ENCODE peak calls at places on chromosomes 4 and X, in six cellular contexts. R is substantia nigra; A is BJ; N is endothelial cell of umbilical vein; O is EH; G is naive thymus-derived CD8-positive, alpha-beta T cell. K is an unnamed sample.

GRCh38 chr4:181528570-181529184 is 714.5 kb upstream of the TENM3 start:
- DNase-seq in O (peak; percentile 73), R (peak; percentile 62), A (no peak), N (no peak), G (no peak), K (peak; percentile 79)

GRCh38 chr4:37892641-37893040 is 1.8 kb downstream of the TBC1D1 start:
- DNase-seq in O (no peak), N (no peak), A (no peak), G (peak; percentile 42), R (no peak), K (no peak)

GRCh38 chr4:128475597-128475996 is 188.0 kb upstream of the PGRMC2 start:
- DNase-seq in A (no peak), G (no peak), R (no peak), O (no peak), N (no peak), K (no peak)

GRCh38 chrX:24282381-24283121 is 31.3 kb downstream of the SUPT20HL2 start:
- DNase-seq in N (no peak), R (no peak), G (no peak), O (peak; percentile 26), A (no peak), K (peak; percentile 97)

GRCh38 chrX:108834036-108834435 is 97.7 kb upstream of the IRS4 start:
- DNase-seq in N (no peak), G (no peak), O (no peak), A (no peak), R (no peak), K (no peak)

GRCh38 chrX:47316276-47317025 is 53.9 kb upstream of the ZNF157 start:
- DNase-seq in R (no peak), N (peak; percentile 20), A (no peak), G (no peak), O (peak; percentile 4), K (peak; percentile 29)

GRCh38 chr4:183971938-183972490 is 66.9 kb downstream of the STOX2 start:
- DNase-seq in N (no peak), O (no peak), G (no peak), R (peak; percentile 11), A (no peak), K (peak; percentile 40)

GRCh38 chr4:150176559-150176958 is 98.3 kb downstream of the DCLK2 start:
- DNase-seq in N (no peak), R (no peak), A (peak; percentile 80), G (no peak), O (peak; percentile 91), K (peak; percentile 54)

GRCh38 chrX:139126493-139126892 is 404.0 kb upstream of the F9 start:
- DNase-seq in N (no peak), R (no peak), A (no peak), O (no peak), G (no peak), K (peak; percentile 66)

GRCh38 chr4:114384629-114385028 is 214.0 kb upstream of the UGT8 start:
- DNase-seq in O (peak; percentile 58), N (peak; percentile 62), R (no peak), G (no peak), A (no peak), K (peak; percentile 58)

GRCh38 chrX:111868726-111869638 is 7.0 kb upstream of the TRPC5OS start:
- DNase-seq in N (peak; percentile 1), G (no peak), O (no peak), A (no peak), R (no peak), K (peak; percentile 6)

GRCh38 chr4:111579767-111580166 is 565.5 kb upstream of the FAM241A start:
- DNase-seq in N (no peak), G (no peak), R (no peak), O (no peak), A (no peak), K (no peak)

GRCh38 chrX:124087000-124087746 is 125.7 kb downstream of the STAG2 start:
- DNase-seq in A (no peak), O (no peak), R (no peak), G (no peak), N (no peak), K (no peak)

K was measured in A673.